ENCODE peak calls at places on chromosome X, in ten cellular contexts. U is activated CD8-positive, alpha-beta T cell treated with anti-CD3 and anti-CD28 coated beads for 36 hours; L is progenitor cell of endocrine pancreas; V is HFFc6; S is GM23338; N is AG09309; O is ovary; R is left ventricle myocardium inferior; W is right lobe of liver; B is activated B cell treated with CpG ODN at 0.5 μM for 24 hours. G is an unnamed sample.

GRCh38 chrX:22300130-22300529 is 27.4 kb downstream of the CBLL2 start:
- DNase-seq in V (peak), S (no peak), O (no peak), N (peak), W (no peak), R (no peak), U (peak), L (no peak), B (no peak), G (no peak)

GRCh38 chrX:107826286-107827136 is 845 bp downstream of the MID2 start:
- DNase-seq in B (peak), V (peak), L (peak), R (peak), N (no peak), S (peak), O (peak), W (peak), U (peak), G (peak)

GRCh38 chrX:133638285-133638684 is 223.0 kb upstream of the GPC4 start:
- DNase-seq in U (no peak), O (no peak), N (no peak), S (no peak), B (no peak), W (no peak), L (no peak), V (no peak), R (no peak), G (no peak)

GRCh38 chrX:85922821-85923220 is 124.5 kb downstream of the CHM start:
- DNase-seq in S (no peak), R (no peak), V (peak), B (no peak), L (no peak), U (no peak), N (peak), O (no peak), W (no peak), G (no peak)

GRCh38 chrX:120358687-120359086 is 3.2 kb upstream of the ATP1B4 start:
- DNase-seq in V (peak), W (no peak), B (no peak), N (peak), S (no peak), O (no peak), L (no peak), R (no peak), U (peak), G (no peak)

GRCh38 chrX:8204169-8204935 is 33.3 kb upstream of the VCX2 start:
- DNase-seq in W (no peak), B (no peak), O (no peak), N (no peak), S (peak), V (no peak), R (no peak), L (no peak), U (no peak), G (no peak)

GRCh38 chrX:3345281-3346081 is 971 bp downstream of the MXRA5 start:
- DNase-seq in O (peak), S (peak), V (no peak), U (no peak), R (peak), W (peak), N (peak), L (peak), B (no peak), G (peak)

GRCh38 chrX:29728639-29729038 is 486.7 kb upstream of the MAGEB2 start:
- DNase-seq in O (no peak), U (no peak), V (no peak), S (no peak), L (no peak), W (no peak), B (no peak), N (no peak), R (no peak), G (no peak)

GRCh38 chrX:43693602-43694406 is 37.7 kb downstream of the MAOA start:
- DNase-seq in O (peak), W (peak), V (no peak), R (no peak), U (no peak), B (no peak), S (no peak), L (peak), N (no peak), G (no peak)

GRCh38 chrX:2577844-2578444 is 77.2 kb upstream of the DHRSX start:
- DNase-seq in U (peak), V (no peak), W (no peak), N (peak), S (peak), L (no peak), B (no peak), R (no peak), O (no peak), G (no peak)

GRCh38 chrX:77749695-77750094 is 36.3 kb downstream of the ATRX start:
- DNase-seq in V (peak), U (no peak), B (no peak), R (no peak), L (no peak), N (no peak), O (no peak), S (no peak), W (no peak), G (no peak)

GRCh38 chrX:47707031-47707780 is 48.2 kb upstream of the UXT start:
- DNase-seq in V (no peak), B (no peak), U (no peak), L (no peak), W (no peak), R (no peak), O (no peak), N (no peak), S (no peak), G (no peak)

GRCh38 chrX:26851981-26852380 is 611.2 kb downstream of the PPP4R3C start:
- DNase-seq in S (peak), U (no peak), L (no peak), W (no peak), V (no peak), B (no peak), R (no peak), N (no peak), O (no peak), G (no peak)

GRCh38 chrX:23826216-23826615 is 43.2 kb downstream of the SAT1 start:
- DNase-seq in V (no peak), O (no peak), N (no peak), R (no peak), L (no peak), S (no peak), B (no peak), U (no peak), W (no peak), G (no peak)

GRCh38 chrX:103513067-103513466 is 6.2 kb downstream of the RAB40A start:
- DNase-seq in O (no peak), W (no peak), V (no peak), N (no peak), B (no peak), S (peak), L (no peak), R (no peak), U (no peak), G (no peak)

GRCh38 chrX:68699960-68700746 is 52.7 kb downstream of the STARD8 start:
- DNase-seq in R (no peak), U (no peak), O (no peak), V (peak), L (no peak), N (peak), S (no peak), B (no peak), W (no peak), G (no peak)

GRCh38 chrX:52870041-52870440 is 2.2 kb upstream of the XAGE3 start:
- DNase-seq in L (no peak), B (no peak), U (no peak), O (no peak), S (no peak), W (no peak), R (no peak), V (no peak), N (no peak), G (no peak)

GRCh38 chrX:2710496-2710895 is 19.4 kb downstream of the CD99 start:
- DNase-seq in S (peak), V (no peak), L (no peak), W (no peak), N (no peak), U (peak), O (no peak), B (no peak), R (no peak), G (no peak)

GRCh38 chrX:8755116-8755515 is 23.2 kb upstream of the ANOS1 start:
- DNase-seq in S (peak), V (no peak), W (no peak), R (no peak), L (no peak), O (no peak), N (no peak), U (peak), B (no peak), G (no peak)

GRCh38 chrX:152637649-152638442 is at the start of gene GABRQ:
- DNase-seq in U (peak), W (peak), O (no peak), N (no peak), S (peak), L (peak), V (no peak), R (peak), B (no peak), G (peak)

GRCh38 chrX:1841746-1842145 is 226.9 kb downstream of the ASMT start:
- DNase-seq in S (no peak), N (no peak), L (no peak), V (no peak), U (no peak), W (no peak), R (no peak), O (no peak), B (no peak), G (no peak)

GRCh38 chrX:40073439-40074054 is 24.2 kb downstream of the BCOR start:
- DNase-seq in V (no peak), N (no peak), L (no peak), R (no peak), O (no peak), W (no peak), S (no peak), U (no peak), B (no peak), G (no peak)

GRCh38 chrX:12329476-12329875 is 191.2 kb downstream of the FRMPD4 start:
- DNase-seq in U (no peak), V (peak), W (no peak), B (no peak), S (no peak), N (no peak), O (no peak), R (no peak), L (no peak), G (no peak)

GRCh38 chrX:123764967-123765871 is 32.4 kb upstream of the THOC2 start:
- DNase-seq in R (peak), W (peak), V (peak), O (peak), L (peak), S (peak), B (peak), N (no peak), U (peak), G (peak)

GRCh38 chrX:108090474-108091265 is 672 bp downstream of the PSMD10 start:
- DNase-seq in N (peak), L (no peak), U (no peak), V (peak), O (no peak), B (no peak), R (no peak), S (no peak), W (no peak), G (no peak)

GRCh38 chrX:11269006-11269405 is 24.2 kb upstream of the AMELX start:
- DNase-seq in R (no peak), N (no peak), U (no peak), V (no peak), O (no peak), W (no peak), L (no peak), S (no peak), B (no peak), G (no peak)

GRCh38 chrX:46665232-46666162 is 91.9 kb downstream of the CHST7 start:
- DNase-seq in W (no peak), O (no peak), B (no peak), S (no peak), V (no peak), R (no peak), L (no peak), N (no peak), U (peak), G (no peak)

GRCh38 chrX:119655125-119655524 is 37.8 kb downstream of the SEPTIN6 start:
- DNase-seq in R (peak), B (no peak), W (no peak), V (peak), N (peak), S (no peak), L (no peak), O (peak), U (peak), G (no peak)

GRCh38 chrX:136467321-136467720 is 20.4 kb upstream of the BRS3 start:
- DNase-seq in L (no peak), U (no peak), V (no peak), B (no peak), O (no peak), N (no peak), R (no peak), S (no peak), W (no peak), G (no peak)

GRCh38 chrX:66408507-66408906 is 230.4 kb downstream of the EDA2R start:
- DNase-seq in N (no peak), B (no peak), U (no peak), O (no peak), V (no peak), S (no peak), W (no peak), L (no peak), R (no peak), G (no peak)

GRCh38 chrX:12929701-12930100 is 23.3 kb downstream of the TLR8 start:
- DNase-seq in V (no peak), W (no peak), N (no peak), L (no peak), S (no peak), U (no peak), B (no peak), O (no peak), R (no peak), G (no peak)

GRCh38 chrX:13285693-13286092 is 34.2 kb downstream of the ATXN3L start:
- DNase-seq in S (no peak), U (no peak), W (no peak), R (no peak), L (no peak), N (no peak), V (no peak), B (no peak), O (no peak), G (no peak)

GRCh38 chrX:40097492-40098263 is at the start of gene BCOR:
- DNase-seq in B (peak), O (peak), V (peak), L (peak), S (peak), R (peak), W (peak), U (peak), N (no peak), G (peak)

GRCh38 chrX:22078117-22078516 is 46.0 kb downstream of the PHEX start:
- DNase-seq in S (peak), B (no peak), W (no peak), O (no peak), N (no peak), L (no peak), R (no peak), U (no peak), V (no peak), G (no peak)

GRCh38 chrX:136030357-136031225 is 45.4 kb downstream of the SLC9A6 start:
- DNase-seq in O (no peak), L (no peak), S (no peak), N (peak), B (no peak), V (peak), U (no peak), R (peak), W (no peak), G (no peak)

GRCh38 chrX:140163376-140164159 is 198.2 kb upstream of the CXorf66 start:
- DNase-seq in S (no peak), N (no peak), W (no peak), V (no peak), B (no peak), O (no peak), L (no peak), U (no peak), R (no peak), G (no peak)

GRCh38 chrX:48816014-48816810 is 10.1 kb upstream of the ERAS start:
- DNase-seq in U (no peak), B (no peak), W (no peak), O (no peak), V (no peak), R (no peak), N (no peak), S (no peak), L (no peak), G (no peak)

GRCh38 chrX:66164470-66164869 is 423 bp downstream of the HEPH start:
- DNase-seq in R (no peak), B (no peak), S (peak), W (no peak), O (no peak), N (no peak), L (no peak), V (no peak), U (no peak), G (no peak)

GRCh38 chrX:28312965-28313364 is 274.3 kb upstream of the IL1RAPL1 start:
- DNase-seq in B (no peak), V (no peak), N (no peak), L (no peak), R (no peak), U (no peak), S (no peak), W (no peak), O (no peak), G (no peak)

DNA sequence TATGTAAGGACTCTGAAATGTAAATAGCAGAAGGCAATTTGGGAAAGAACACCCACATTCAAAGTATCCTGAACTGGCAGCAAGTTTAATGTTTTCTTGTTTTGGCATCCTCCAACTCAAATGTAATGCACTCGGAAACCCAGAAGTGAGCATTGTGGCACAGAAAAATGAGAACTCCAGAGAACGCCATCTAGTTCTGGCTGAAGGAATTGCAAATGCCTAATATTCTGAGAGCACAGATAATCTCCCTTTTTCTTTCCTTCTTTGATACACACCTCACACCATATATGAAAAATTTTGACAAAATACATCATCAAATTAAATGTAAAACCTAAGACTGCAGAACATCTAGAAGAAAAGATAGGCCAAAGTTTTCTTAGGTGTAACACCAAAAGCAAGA is 52.1 kb downstream of the PWWP3B start:
- DNase-seq in W (no peak), B (no peak), U (no peak), R (no peak), V (no peak), S (peak), L (no peak), O (no peak), N (no peak), G (no peak)
- TF ChIP-seq CTCF in W (peak), B (no peak), U (no peak), R (peak), V (no peak), S (peak), L (peak), O (no peak), N (peak), G (peak)

GRCh38 chrX:15781964-15782711 is 8.1 kb upstream of the ZRSR2 start:
- DNase-seq in V (no peak), U (peak), S (no peak), N (no peak), L (no peak), B (no peak), W (no peak), O (no peak), R (no peak), G (no peak)
- TF ChIP-seq CTCF in V (no peak), U (no peak), S (no peak), N (peak), L (no peak), B (no peak), W (no peak), O (no peak), R (no peak), G (no peak)

GRCh38 chrX:36241397-36241796 is 321.9 kb downstream of the CFAP47 start:
- DNase-seq in L (no peak), U (no peak), R (no peak), S (no peak), W (no peak), N (no peak), B (no peak), O (no peak), V (no peak), G (no peak)
- TF ChIP-seq CTCF in L (no peak), U (no peak), R (no peak), S (peak), W (no peak), N (no peak), B (no peak), O (no peak), V (no peak), G (no peak)

DNA sequence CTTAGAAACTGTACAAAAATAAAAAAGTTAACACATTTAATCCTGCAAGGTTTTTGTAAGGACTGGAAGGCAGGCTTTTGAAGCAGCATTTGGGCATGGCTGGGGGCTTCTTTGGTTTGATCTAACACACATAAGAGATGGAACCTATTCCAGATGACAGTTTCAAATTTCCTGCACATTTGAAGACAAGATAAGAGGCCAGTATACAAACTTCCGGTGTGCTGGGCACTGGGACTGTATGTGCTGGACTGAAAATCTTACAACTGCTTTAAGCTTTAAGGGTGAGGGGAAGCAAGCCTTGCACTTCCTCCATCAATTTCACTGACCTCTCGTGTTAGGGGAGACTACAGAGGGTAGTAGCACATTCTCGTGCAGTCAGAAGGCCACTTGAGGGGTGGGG is 122.9 kb downstream of the AMMECR1 start:
- DNase-seq in S (no peak), B (no peak), W (no peak), O (no peak), R (no peak), L (no peak), V (no peak), N (no peak), U (no peak), G (no peak)
- TF ChIP-seq CTCF in S (no peak), B (no peak), W (no peak), O (no peak), R (no peak), L (no peak), V (no peak), N (no peak), U (no peak), G (no peak)

GRCh38 chrX:73524906-73525305 is 38.1 kb upstream of the CHIC1 start:
- DNase-seq in U (no peak), V (no peak), O (no peak), N (no peak), R (no peak), W (no peak), L (no peak), B (no peak), S (no peak), G (no peak)

DNA sequence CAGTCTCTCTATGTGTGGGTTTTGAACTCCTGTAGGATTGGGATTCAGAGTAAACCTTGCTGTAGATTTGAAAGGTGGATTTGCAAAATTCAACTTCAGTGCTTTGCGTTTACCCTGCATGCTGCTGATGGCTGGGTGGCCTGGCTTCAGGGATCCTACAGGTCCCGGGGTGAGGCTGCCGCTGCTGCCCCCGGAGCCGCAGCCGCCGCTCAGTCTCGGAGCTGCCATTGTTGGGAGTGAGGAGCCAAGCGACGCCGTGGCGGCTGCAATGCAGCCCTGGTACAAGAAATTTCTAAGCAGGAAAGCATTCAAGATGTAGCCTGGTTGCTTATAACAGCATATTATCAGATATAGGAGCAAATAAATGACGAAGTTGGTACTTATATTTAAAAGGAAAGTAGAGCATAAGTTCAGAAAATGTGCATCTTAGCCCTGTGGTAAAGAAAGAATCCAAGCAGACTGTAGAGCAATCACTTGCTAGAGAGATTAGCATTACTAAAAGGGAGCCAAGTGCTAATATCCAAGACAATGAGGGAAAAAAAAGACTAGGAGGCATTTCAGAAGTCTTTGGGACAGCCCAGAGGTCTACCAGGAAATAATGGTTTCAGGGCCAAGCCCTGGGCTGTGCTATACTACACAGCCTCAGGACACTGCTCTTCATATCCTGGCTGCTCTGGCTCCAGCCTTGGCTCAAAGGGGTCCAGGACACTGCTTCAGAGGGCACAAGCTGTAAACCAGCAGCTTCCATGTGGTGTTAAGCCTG is 36.9 kb upstream of the CHIC1 start:
- DNase-seq in B (no peak), O (no peak), N (no peak), W (no peak), L (no peak), R (no peak), S (peak), U (no peak), V (no peak), G (no peak)
- TF ChIP-seq CTCF in B (no peak), O (no peak), N (no peak), W (no peak), L (no peak), R (no peak), S (no peak), U (no peak), V (no peak), G (no peak)

DNA sequence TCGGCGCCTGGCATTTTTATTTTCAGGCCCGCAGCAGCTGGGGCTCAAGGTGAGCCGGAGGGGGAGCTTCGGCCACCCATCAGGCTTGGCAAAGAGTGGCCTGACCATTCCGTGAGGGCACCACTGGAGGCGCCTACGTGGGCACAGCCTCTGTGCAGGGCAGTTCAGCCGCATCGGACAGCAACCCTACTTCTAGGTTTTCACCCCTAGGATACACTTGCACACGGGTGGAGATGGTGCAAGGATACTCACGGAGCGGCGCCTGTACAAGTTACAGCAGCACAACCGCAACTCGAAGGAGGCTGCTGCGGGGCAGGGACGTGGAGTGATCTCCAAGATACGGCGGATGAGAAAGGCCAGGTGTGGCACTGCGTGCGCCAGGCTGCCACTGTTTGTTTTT is 10.8 kb downstream of the HCFC1 start:
- DNase-seq in N (no peak), B (no peak), O (no peak), V (no peak), S (no peak), U (no peak), W (no peak), L (no peak), R (no peak), G (no peak)
- TF ChIP-seq CTCF in N (no peak), B (no peak), O (no peak), V (no peak), S (no peak), U (no peak), W (no peak), L (no peak), R (no peak), G (no peak)